ENCODE peak calls at places on chromosomes 2 and 18, in four cellular contexts. S is heart right ventricle, Y is heart left ventricle, I is spleen. L is an unnamed sample.

GRCh38 chr2:199163901-199164300 is 293.8 kb downstream of the SATB2 start:
- DNase-seq in Y (no peak), I (no peak), S (no peak), L (no peak)

GRCh38 chr2:65070172-65070830 is 14.1 kb downstream of the CEP68 start:
- DNase-seq in S (no peak), Y (no peak), I (no peak), L (no peak)

GRCh38 chr2:147843864-147844690 is 752 bp upstream of the ACVR2A start:
- DNase-seq in S (peak), I (peak), Y (peak), L (peak)

GRCh38 chr2:111716901-111717635 is 166.9 kb downstream of the ANAPC1 start:
- DNase-seq in Y (no peak), S (no peak), I (peak), L (no peak)

GRCh38 chr2:590214-591175 is 86.7 kb downstream of the TMEM18 start:
- DNase-seq in I (no peak), S (no peak), Y (no peak), L (no peak)

GRCh38 chr2:42917374-42918017 is 125.1 kb upstream of the HAAO start:
- DNase-seq in I (no peak), S (peak), Y (peak), L (no peak)

GRCh38 chr2:241080405-241081189 is 21.5 kb downstream of the MTERF4 start:
- DNase-seq in I (no peak), Y (no peak), S (no peak), L (peak)

GRCh38 chr2:167988296-167988695 is 259.1 kb downstream of the STK39 start:
- DNase-seq in I (no peak), S (no peak), Y (no peak), L (no peak)

GRCh38 chr18:2914844-2915243 is 68.0 kb downstream of the EMILIN2 start:
- DNase-seq in S (no peak), I (no peak), Y (peak), L (no peak)

GRCh38 chr2:16368328-16368727 is 297.3 kb downstream of the CYRIA start:
- DNase-seq in Y (no peak), I (no peak), S (no peak), L (no peak)

GRCh38 chr18:55427951-55428350 is 160.0 kb downstream of the TCF4 start:
- DNase-seq in Y (no peak), S (no peak), I (no peak), L (no peak)

GRCh38 chr2:213847316-213847715 is 563.1 kb downstream of the SPAG16 start:
- DNase-seq in I (no peak), S (no peak), Y (no peak), L (no peak)

GRCh38 chr2:8197101-8197500 is 484.8 kb upstream of the ID2 start:
- DNase-seq in Y (no peak), S (no peak), I (no peak), L (no peak)

GRCh38 chr2:164737612-164738081 is 104.0 kb downstream of the COBLL1 start:
- DNase-seq in Y (peak), I (peak), S (peak), L (peak)

GRCh38 chr2:41965886-41966285 is 81.9 kb upstream of the PKDCC start:
- DNase-seq in S (no peak), I (no peak), Y (no peak), L (no peak)

GRCh38 chr18:63107171-63107850 is 212.3 kb downstream of the BCL2 start:
- DNase-seq in S (no peak), Y (no peak), I (no peak), L (no peak)

GRCh38 chr2:217799553-217800432 is 203.0 kb downstream of the TNS1 start:
- DNase-seq in Y (no peak), I (no peak), S (no peak), L (no peak)

GRCh38 chr18:50286391-50287027 is 983 bp downstream of the CXXC1 start:
- DNase-seq in S (peak), I (peak), Y (peak), L (no peak)

GRCh38 chr2:96304606-96305005 is 740 bp downstream of the SNRNP200 start:
- DNase-seq in Y (no peak), S (no peak), I (no peak), L (no peak)
- H3K4me3 ChIP-seq in Y (peak), S (peak), I (peak), L (peak)

GRCh38 chr2:121377676-121378075 is 92.7 kb upstream of the TFCP2L1 start:
- DNase-seq in S (no peak), Y (no peak), I (no peak), L (no peak)

GRCh38 chr2:121372082-121372481 is 87.1 kb upstream of the TFCP2L1 start:
- DNase-seq in S (no peak), Y (no peak), I (no peak), L (no peak)

GRCh38 chr2:121375621-121376159 is 90.7 kb upstream of the TFCP2L1 start:
- DNase-seq in S (no peak), I (no peak), Y (no peak), L (no peak)

GRCh38 chr2:121372756-121373353 is 87.9 kb upstream of the TFCP2L1 start:
- DNase-seq in Y (no peak), I (no peak), S (no peak), L (no peak)

GRCh38 chr2:121376851-121377250 is 91.8 kb upstream of the TFCP2L1 start:
- DNase-seq in I (no peak), Y (no peak), S (no peak), L (no peak)
- H3K27ac ChIP-seq in I (no peak), Y (no peak), S (no peak), L (peak)

GRCh38 chr2:75099521-75099922 is 99.8 kb downstream of the TACR1 start:
- DNase-seq in I (no peak), S (no peak), Y (no peak), L (no peak)

GRCh38 chr2:75100011-75100680 is 99.2 kb downstream of the TACR1 start:
- DNase-seq in S (no peak), I (no peak), Y (no peak), L (no peak)

GRCh38 chr2:75100691-75101236 is 98.6 kb downstream of the TACR1 start:
- DNase-seq in S (no peak), I (no peak), Y (no peak), L (no peak)

GRCh38 chr2:75102011-75102410 is 97.3 kb downstream of the TACR1 start:
- DNase-seq in S (no peak), I (no peak), Y (no peak), L (no peak)

GRCh38 chr2:75098856-75099255 is 100.5 kb downstream of the TACR1 start:
- DNase-seq in Y (no peak), I (no peak), S (no peak), L (no peak)
- H3K4me3 ChIP-seq in Y (no peak), I (no peak), S (no peak), L (no peak)

GRCh38 chr2:239223029-239223329 is 177.8 kb downstream of the HDAC4 start:
- DNase-seq in Y (no peak), S (no peak), I (no peak), L (no peak)

GRCh38 chr2:239222346-239223028 is 178.3 kb downstream of the HDAC4 start:
- DNase-seq in I (no peak), S (no peak), Y (no peak), L (no peak)

GRCh38 chr2:239223330-239224248 is 177.2 kb downstream of the HDAC4 start:
- DNase-seq in I (no peak), S (no peak), Y (peak), L (peak)

GRCh38 chr2:239225456-239225855 is 175.4 kb downstream of the HDAC4 start:
- DNase-seq in S (no peak), Y (peak), I (peak), L (no peak)

DNA sequence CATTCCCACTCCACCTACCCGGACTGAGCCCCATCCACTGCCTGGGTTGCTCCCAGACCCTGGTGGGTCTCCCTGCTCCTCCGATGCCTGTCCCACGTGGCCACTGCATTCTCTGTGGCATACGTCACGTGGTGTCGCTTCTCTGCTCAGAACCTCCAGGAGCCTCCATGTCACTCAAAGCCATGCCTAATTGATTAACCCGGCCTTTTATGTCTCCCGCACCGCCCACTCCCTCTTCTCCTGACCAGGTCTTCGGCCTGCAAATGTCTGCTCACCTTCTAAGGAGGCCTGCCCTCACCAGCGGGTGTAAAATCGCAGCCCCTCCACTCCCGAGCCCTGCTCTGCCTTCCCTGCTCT is 176.6 kb downstream of the HDAC4 start:
- DNase-seq in S (no peak), Y (no peak), I (no peak), L (no peak)
- H3K27ac ChIP-seq in S (peak), Y (peak), I (peak), L (peak)